ENCODE peak calls at places on chromosome 15, in five cellular contexts. X is OCI-LY7, P is GM13976, B is lung, T is A549. H is an unnamed sample.

GRCh38 chr15:28105224-28105791 is 6.2 kb upstream of the OCA2 start:
- DNase-seq in X (no peak), P (no peak), B (no peak), T (no peak), H (no peak)

GRCh38 chr15:101438482-101439284 is 50.8 kb downstream of the PCSK6 start:
- DNase-seq in X (no peak), P (no peak), B (no peak), T (no peak), H (no peak)

GRCh38 chr15:43775411-43775965 is 1.3 kb downstream of the ELL3 start:
- DNase-seq in X (peak), P (no peak), B (peak), T (peak), H (no peak)

GRCh38 chr15:56821721-56822425 is 88.6 kb upstream of the ZNF280D start:
- DNase-seq in X (peak), P (peak), B (peak), T (peak), H (peak)

GRCh38 chr15:29933043-29933442 is 110.8 kb upstream of the TJP1 start:
- DNase-seq in X (no peak), P (no peak), B (no peak), T (no peak), H (no peak)

GRCh38 chr15:38702178-38702912 is 137.7 kb upstream of the RASGRP1 start:
- DNase-seq in X (no peak), P (no peak), B (peak), T (no peak), H (no peak)

GRCh38 chr15:77516076-77516475 is 95.4 kb downstream of the HMG20A start:
- DNase-seq in X (no peak), P (no peak), B (no peak), T (no peak), H (no peak)

GRCh38 chr15:68498076-68498475 is 66.1 kb upstream of the ITGA11 start:
- DNase-seq in X (no peak), P (no peak), B (no peak), T (no peak), H (no peak)

GRCh38 chr15:27846722-27847420 is 252.2 kb downstream of the OCA2 start:
- DNase-seq in X (no peak), P (peak), B (no peak), T (no peak), H (no peak)

GRCh38 chr15:77012868-77013267 is 17.9 kb downstream of the PSTPIP1 start:
- DNase-seq in X (no peak), P (no peak), B (no peak), T (no peak), H (no peak)

GRCh38 chr15:78070049-78070698 is 7.3 kb downstream of the TBC1D2B start:
- DNase-seq in X (peak), P (no peak), B (no peak), T (no peak), H (no peak)

GRCh38 chr15:100373037-100373896 is 31.5 kb upstream of the ADAMTS17 start:
- DNase-seq in X (no peak), P (no peak), B (no peak), T (no peak), H (no peak)

GRCh38 chr15:52318729-52319500 is 23.3 kb upstream of the MYO5C start:
- DNase-seq in X (no peak), P (no peak), B (peak), T (no peak), H (no peak)

GRCh38 chr15:40929730-40930429 is 740 bp downstream of the DLL4 start:
- DNase-seq in X (no peak), P (no peak), B (peak), T (no peak), H (peak)

GRCh38 chr15:61750271-61751084 is 309.8 kb downstream of the VPS13C start:
- DNase-seq in X (no peak), P (no peak), B (peak), T (no peak), H (no peak)

GRCh38 chr15:52503788-52504496 is 24.7 kb downstream of the MYO5A start:
- DNase-seq in X (peak), P (peak), B (no peak), T (no peak), H (no peak)

GRCh38 chr15:36594556-36595090 is 15.2 kb downstream of the CDIN1 start:
- DNase-seq in X (no peak), P (no peak), B (no peak), T (no peak), H (no peak)

GRCh38 chr15:67303490-67304363 is 49.1 kb downstream of the IQCH start:
- DNase-seq in X (peak), P (peak), B (no peak), T (peak), H (no peak)

GRCh38 chr15:42324308-42324707 is 35.0 kb upstream of the CAPN3 start:
- DNase-seq in X (no peak), P (no peak), B (no peak), T (no peak), H (no peak)

GRCh38 chr15:62497356-62497755 is 332.3 kb upstream of the C2CD4B start:
- DNase-seq in X (no peak), P (no peak), B (no peak), T (no peak), H (no peak)

GRCh38 chr15:33934896-33935295 is 33.4 kb upstream of the CHRM5 start:
- DNase-seq in X (no peak), P (no peak), B (no peak), T (no peak), H (no peak)

GRCh38 chr15:31480356-31481058 is 153.9 kb downstream of the KLF13 start:
- DNase-seq in X (no peak), P (no peak), B (no peak), T (no peak), H (no peak)

GRCh38 chr15:22895465-22896190 is 57.2 kb downstream of the NIPA2 start:
- DNase-seq in X (no peak), P (no peak), B (no peak), T (peak), H (no peak)

GRCh38 chr15:43516185-43516584 is 1.2 kb upstream of the MAP1A start:
- DNase-seq in X (no peak), P (no peak), B (no peak), T (no peak), H (no peak)

GRCh38 chr15:100879461-100880138 is at the start of gene ALDH1A3:
- DNase-seq in X (no peak), P (peak), B (no peak), T (peak), H (no peak)

GRCh38 chr15:66761723-66762595 is 59.9 kb downstream of the SMAD6 start:
- DNase-seq in X (no peak), P (no peak), B (no peak), T (no peak), H (no peak)

GRCh38 chr15:78083687-78084358 is 6.3 kb upstream of the TBC1D2B start:
- DNase-seq in X (no peak), P (no peak), B (no peak), T (no peak), H (no peak)

GRCh38 chr15:67820147-67820991 is 4.9 kb upstream of the SKOR1 start:
- DNase-seq in X (no peak), P (no peak), B (no peak), T (no peak), H (no peak)

GRCh38 chr15:25687276-25687675 is 175.9 kb downstream of the ATP10A start:
- DNase-seq in X (no peak), P (no peak), B (no peak), T (no peak), H (no peak)

GRCh38 chr15:78003539-78004008 is 73.9 kb downstream of the TBC1D2B start:
- DNase-seq in X (no peak), P (no peak), B (no peak), T (no peak), H (no peak)

GRCh38 chr15:60337069-60337468 is 60.7 kb downstream of the ANXA2 start:
- DNase-seq in X (no peak), P (no peak), B (no peak), T (no peak), H (no peak)

GRCh38 chr15:68230157-68231100 is 901 bp upstream of the CLN6 start:
- DNase-seq in X (peak), P (no peak), B (no peak), T (no peak), H (no peak)

GRCh38 chr15:63943829-63944680 is 102.2 kb downstream of the DAPK2 start:
- DNase-seq in X (no peak), P (no peak), B (no peak), T (no peak), H (no peak)

GRCh38 chr15:74461847-74462511 is 1.0 kb upstream of the UBL7 start:
- DNase-seq in X (no peak), P (no peak), B (no peak), T (no peak), H (no peak)

GRCh38 chr15:74463634-74464033 is 2.7 kb upstream of the UBL7 start:
- DNase-seq in X (no peak), P (no peak), B (no peak), T (no peak), H (no peak)

GRCh38 chr15:74460298-74460697 is 662 bp downstream of the UBL7 start:
- DNase-seq in X (peak), P (peak), B (no peak), T (no peak), H (no peak)

GRCh38 chr15:74458473-74458872 is 2.5 kb downstream of the UBL7 start:
- DNase-seq in X (no peak), P (no peak), B (no peak), T (no peak), H (no peak)

GRCh38 chr15:74460903-74461846 is at the start of gene UBL7:
- DNase-seq in X (peak), P (peak), B (peak), T (peak), H (peak)
- TF ChIP-seq CTCF in X (peak), P (no peak), B (peak), T (no peak), H (no peak)

DNA sequence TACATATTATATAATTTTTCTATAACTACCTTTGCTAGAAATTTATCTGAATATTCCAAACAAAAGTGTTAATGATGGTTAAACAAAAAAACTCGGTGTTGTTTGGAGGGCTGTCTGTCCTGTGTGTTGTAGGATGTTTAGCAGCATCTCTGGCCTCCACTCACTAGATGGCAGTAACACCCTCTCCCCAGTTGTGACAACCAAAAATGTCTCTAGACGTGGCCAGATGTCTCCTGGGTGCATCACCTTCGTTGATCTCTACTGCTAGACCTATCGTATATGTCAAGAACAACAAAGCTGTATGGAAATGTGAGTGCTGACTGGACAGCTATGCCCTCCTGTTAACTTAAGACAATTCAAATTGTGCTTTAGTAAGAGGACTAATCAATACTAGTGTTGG is 14.1 kb downstream of the ANKRD34C start:
- DNase-seq in X (peak), P (no peak), B (no peak), T (no peak), H (no peak)
- TF ChIP-seq CTCF in X (peak), P (no peak), B (no peak), T (no peak), H (no peak)

GRCh38 chr15:79129235-79129634 is 38.7 kb upstream of the RASGRF1 start:
- DNase-seq in X (no peak), P (no peak), B (no peak), T (no peak), H (no peak)
- TF ChIP-seq CTCF in X (no peak), P (no peak), B (no peak), T (no peak), H (no peak)

GRCh38 chr15:58213587-58214360 is 75.6 kb downstream of the AQP9 start:
- DNase-seq in X (no peak), P (no peak), B (no peak), T (no peak), H (no peak)

GRCh38 chr15:58214941-58215340 is 76.8 kb downstream of the AQP9 start:
- DNase-seq in X (no peak), P (no peak), B (no peak), T (no peak), H (no peak)

GRCh38 chr15:58212909-58213526 is 74.8 kb downstream of the AQP9 start:
- DNase-seq in X (peak), P (no peak), B (no peak), T (peak), H (no peak)
- TF ChIP-seq CTCF in X (peak), P (peak), B (peak), T (peak), H (peak)

DNA sequence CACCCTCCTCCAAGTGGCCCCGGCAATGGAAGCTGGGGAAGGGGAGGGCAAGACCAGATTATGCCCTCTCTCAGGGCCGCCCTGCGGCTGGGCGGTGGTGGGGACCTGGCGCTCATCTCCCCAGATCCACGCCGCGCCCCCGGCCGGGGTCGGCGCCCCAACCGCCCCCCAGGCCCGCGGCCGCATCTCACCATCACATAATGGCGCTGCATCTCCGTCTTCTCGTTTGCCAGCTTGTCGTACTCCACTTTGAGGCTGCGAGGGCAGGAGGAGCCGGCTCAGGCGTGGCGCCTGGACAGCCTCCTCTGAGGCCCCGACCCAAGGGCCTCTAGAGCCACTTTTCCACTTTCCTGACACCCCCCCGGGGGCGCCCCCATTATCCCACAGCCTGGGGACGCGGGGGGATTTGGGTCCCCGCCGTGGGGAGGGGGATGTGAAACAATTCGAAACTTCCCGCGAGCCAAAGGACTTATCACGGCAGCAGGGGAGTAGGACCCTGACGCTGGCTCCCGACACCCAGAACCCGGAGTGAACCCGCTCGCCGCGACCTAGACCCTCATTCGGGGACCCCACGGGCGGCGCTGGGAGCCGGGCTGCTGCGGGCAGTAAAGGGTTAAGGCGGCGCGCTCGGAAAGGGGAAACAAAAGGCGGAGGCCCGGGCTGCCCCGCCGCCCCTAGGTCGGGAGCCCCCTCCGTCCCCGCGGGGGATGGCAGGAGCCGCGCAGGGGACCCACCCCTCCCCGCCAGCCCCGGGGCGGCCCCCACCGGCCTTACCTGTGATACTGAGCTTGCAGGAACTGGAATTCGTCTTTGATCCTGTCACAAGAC is 2.1 kb downstream of the TLE3 start:
- DNase-seq in X (peak), P (peak), B (no peak), T (no peak), H (peak)
- TF ChIP-seq CTCF in X (peak), P (no peak), B (no peak), T (no peak), H (no peak)

DNA sequence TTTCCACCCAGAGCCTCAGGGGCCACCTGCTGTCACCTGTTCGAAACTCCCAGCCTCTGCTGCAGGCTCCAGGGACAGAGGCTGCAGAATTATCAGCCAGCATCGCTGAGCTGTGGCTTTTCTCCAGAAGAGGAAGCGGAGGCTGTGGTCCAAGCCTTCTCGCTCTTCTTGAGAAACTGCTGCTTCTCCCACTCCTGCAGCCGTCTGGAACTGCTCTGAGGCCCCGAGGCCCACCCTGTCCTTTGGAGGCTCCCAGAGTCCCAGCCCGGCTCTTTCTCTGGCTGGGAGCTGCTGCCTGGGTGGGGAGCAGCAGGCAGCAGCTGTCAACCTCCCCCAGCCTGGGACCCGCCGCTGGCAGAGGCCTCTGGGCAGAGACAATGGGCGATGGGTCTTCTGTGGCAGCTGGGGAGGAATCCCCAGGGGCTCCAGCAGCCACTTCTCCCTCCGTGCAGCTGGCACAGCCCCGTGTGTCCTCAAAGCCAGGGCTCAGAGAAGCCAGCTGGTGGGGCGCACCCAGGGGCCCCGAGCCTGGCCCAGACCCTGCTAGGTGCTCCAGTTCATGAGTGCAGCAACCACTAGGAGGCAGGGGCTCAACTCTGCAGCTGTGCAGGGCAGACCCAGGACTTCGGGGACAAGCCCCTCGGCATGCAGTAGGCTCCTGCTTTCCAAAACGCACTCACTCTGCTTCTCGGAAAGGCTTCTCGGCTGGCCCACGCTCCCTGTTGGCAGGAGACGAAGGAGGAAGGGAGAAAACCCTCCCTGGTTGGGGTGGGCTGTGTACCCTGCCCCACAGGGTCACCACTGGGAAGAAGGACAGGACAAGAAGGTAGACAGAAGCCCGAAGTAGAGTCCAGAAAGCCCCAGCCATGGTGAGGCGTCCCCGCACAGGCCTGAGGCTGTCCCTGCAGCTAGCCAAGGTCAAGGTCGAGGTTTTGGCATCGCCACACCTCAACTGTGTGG is 49.9 kb upstream of the FURIN start:
- DNase-seq in X (peak), P (peak), B (no peak), T (no peak), H (no peak)
- TF ChIP-seq CTCF in X (peak), P (no peak), B (no peak), T (no peak), H (no peak)

GRCh38 chr15:91264651-91265351 is 164.7 kb downstream of the SV2B start:
- DNase-seq in X (no peak), P (no peak), B (no peak), T (no peak), H (no peak)

GRCh38 chr15:91270747-91271146 is 170.7 kb downstream of the SV2B start:
- DNase-seq in X (no peak), P (no peak), B (no peak), T (no peak), H (no peak)

GRCh38 chr15:91271565-91272153 is 171.6 kb downstream of the SV2B start:
- DNase-seq in X (peak), P (peak), B (peak), T (peak), H (peak)

GRCh38 chr15:91265431-91265940 is 165.4 kb downstream of the SV2B start:
- DNase-seq in X (no peak), P (no peak), B (no peak), T (no peak), H (no peak)

DNA sequence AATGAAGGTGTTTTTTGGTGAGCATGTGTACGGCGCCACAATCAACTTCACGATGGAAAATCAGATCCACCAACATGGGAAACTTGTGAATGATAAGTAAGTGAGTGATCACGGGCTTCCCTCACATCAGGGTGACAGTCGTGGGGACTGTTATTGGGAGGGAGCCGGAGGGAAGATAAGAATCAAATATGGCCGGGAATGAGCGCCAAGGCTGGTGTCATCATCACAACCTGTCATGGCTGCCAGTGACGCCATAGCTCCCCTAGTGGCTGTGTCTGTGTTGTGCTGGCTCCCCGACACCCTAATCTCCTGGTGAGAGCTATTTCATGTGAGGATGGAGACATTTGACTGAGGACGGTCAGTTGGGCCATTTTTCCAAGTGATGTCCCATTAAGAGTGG is 168.5 kb downstream of the SV2B start:
- DNase-seq in X (peak), P (no peak), B (no peak), T (peak), H (no peak)
- TF ChIP-seq CTCF in X (peak), P (no peak), B (no peak), T (peak), H (no peak)

GRCh38 chr15:65304393-65305143 is at the start of gene RNU5B-1:
- DNase-seq in X (peak), P (peak), B (peak), T (peak), H (no peak)
- TF ChIP-seq CTCF in X (peak), P (peak), B (peak), T (no peak), H (no peak)